ENCODE peak calls at places on chromosome 13, in five cellular contexts. One of them, this sample, is unnamed.

GRCh38 chr13:32134991-32135390 is 103.4 kb downstream of the FRY start:
- DNase-seq in uterus: no peak
- DNase-seq in A549: no peak
- DNase-seq in IMR-90: no peak
- DNase-seq in tibial artery: no peak
- DNase-seq in this sample: no peak

GRCh38 chr13:33678906-33679657 is 138.9 kb upstream of the RFC3 start:
- DNase-seq in uterus: peak
- DNase-seq in A549: peak
- DNase-seq in IMR-90: peak
- DNase-seq in tibial artery: no peak
- DNase-seq in this sample: no peak

GRCh38 chr13:32846556-32846955 is 169.7 kb upstream of the KL start:
- DNase-seq in uterus: no peak
- DNase-seq in A549: no peak
- DNase-seq in IMR-90: no peak
- DNase-seq in tibial artery: no peak
- DNase-seq in this sample: no peak

GRCh38 chr13:90272356-90272755 is 1075.1 kb upstream of the MIR17HG start:
- DNase-seq in uterus: no peak
- DNase-seq in A549: no peak
- DNase-seq in IMR-90: no peak
- DNase-seq in tibial artery: no peak
- DNase-seq in this sample: no peak

GRCh38 chr13:43693639-43694038 is 93.1 kb downstream of the ENOX1 start:
- DNase-seq in uterus: no peak
- DNase-seq in A549: no peak
- DNase-seq in IMR-90: no peak
- DNase-seq in tibial artery: no peak
- DNase-seq in this sample: no peak

GRCh38 chr13:25528266-25528665 is 156.5 kb downstream of the ATP8A2 start:
- DNase-seq in uterus: no peak
- DNase-seq in A549: no peak
- DNase-seq in IMR-90: no peak
- DNase-seq in tibial artery: no peak
- DNase-seq in this sample: no peak

GRCh38 chr13:109704771-109705628 is 81.4 kb downstream of the IRS2 start:
- DNase-seq in uterus: no peak
- DNase-seq in A549: peak
- DNase-seq in IMR-90: no peak
- DNase-seq in tibial artery: peak
- DNase-seq in this sample: no peak

GRCh38 chr13:34201050-34201913 is 383.3 kb downstream of the RFC3 start:
- DNase-seq in uterus: no peak
- DNase-seq in A549: peak
- DNase-seq in IMR-90: peak
- DNase-seq in tibial artery: no peak
- DNase-seq in this sample: no peak

GRCh38 chr13:43365042-43365344 is 341.6 kb downstream of the DNAJC15 start:
- DNase-seq in uterus: no peak
- DNase-seq in A549: no peak
- DNase-seq in IMR-90: no peak
- DNase-seq in tibial artery: no peak
- DNase-seq in this sample: no peak

DNA sequence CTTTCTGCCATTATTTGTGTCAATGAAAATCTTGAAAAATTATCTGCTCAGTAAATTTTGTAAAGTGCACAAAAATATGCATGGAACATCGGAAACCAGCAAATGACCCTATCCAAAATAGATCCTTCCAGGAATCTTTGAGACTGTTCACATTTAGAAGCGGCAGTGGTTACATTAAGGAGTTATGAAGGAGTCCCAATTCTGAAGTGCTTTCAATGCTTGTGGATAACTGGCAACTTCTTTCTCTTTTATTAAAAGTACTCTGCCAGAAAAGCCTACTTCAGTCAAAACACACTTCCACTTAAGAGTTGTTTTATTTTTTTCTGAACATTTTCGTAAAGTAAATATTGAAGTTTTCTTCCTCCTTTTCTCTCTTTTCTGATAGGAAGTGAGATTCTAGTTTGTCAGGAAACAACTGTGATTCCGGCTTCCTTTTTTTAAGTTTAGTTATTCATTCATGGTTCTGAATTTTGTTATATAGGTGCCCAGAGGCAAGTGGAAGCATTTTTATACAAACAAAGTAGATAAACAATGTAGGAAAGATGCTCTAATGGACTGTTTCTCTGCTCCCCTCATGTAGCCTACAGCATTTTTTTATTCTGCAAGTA is 83.5 kb downstream of the PCDH9 start:
- DNase-seq in uterus: no peak
- DNase-seq in A549: no peak
- DNase-seq in IMR-90: no peak
- DNase-seq in tibial artery: no peak
- DNase-seq in this sample: no peak
- H3K27ac ChIP-seq in uterus: no peak
- H3K27ac ChIP-seq in A549: peak
- H3K27ac ChIP-seq in IMR-90: no peak
- H3K27ac ChIP-seq in tibial artery: no peak
- H3K27ac ChIP-seq in this sample: peak

GRCh38 chr13:79937311-79938243 is 403.3 kb downstream of the SPRY2 start:
- DNase-seq in uterus: no peak
- DNase-seq in A549: no peak
- DNase-seq in IMR-90: no peak
- DNase-seq in tibial artery: no peak
- DNase-seq in this sample: peak

GRCh38 chr13:79935121-79935520 is 405.8 kb downstream of the SPRY2 start:
- DNase-seq in uterus: no peak
- DNase-seq in A549: no peak
- DNase-seq in IMR-90: peak
- DNase-seq in tibial artery: no peak
- DNase-seq in this sample: no peak

GRCh38 chr13:79932556-79932955 is 408.4 kb downstream of the SPRY2 start:
- DNase-seq in uterus: no peak
- DNase-seq in A549: no peak
- DNase-seq in IMR-90: no peak
- DNase-seq in tibial artery: no peak
- DNase-seq in this sample: no peak

GRCh38 chr13:79933389-79933788 is 407.5 kb downstream of the SPRY2 start:
- DNase-seq in uterus: no peak
- DNase-seq in A549: no peak
- DNase-seq in IMR-90: no peak
- DNase-seq in tibial artery: no peak
- DNase-seq in this sample: no peak

GRCh38 chr13:79936368-79937136 is 404.4 kb downstream of the SPRY2 start:
- DNase-seq in uterus: no peak
- DNase-seq in A549: peak
- DNase-seq in IMR-90: peak
- DNase-seq in tibial artery: peak
- DNase-seq in this sample: peak
- H3K27ac ChIP-seq in uterus: no peak
- H3K27ac ChIP-seq in A549: peak
- H3K27ac ChIP-seq in IMR-90: peak
- H3K27ac ChIP-seq in tibial artery: peak
- H3K27ac ChIP-seq in this sample: peak

DNA sequence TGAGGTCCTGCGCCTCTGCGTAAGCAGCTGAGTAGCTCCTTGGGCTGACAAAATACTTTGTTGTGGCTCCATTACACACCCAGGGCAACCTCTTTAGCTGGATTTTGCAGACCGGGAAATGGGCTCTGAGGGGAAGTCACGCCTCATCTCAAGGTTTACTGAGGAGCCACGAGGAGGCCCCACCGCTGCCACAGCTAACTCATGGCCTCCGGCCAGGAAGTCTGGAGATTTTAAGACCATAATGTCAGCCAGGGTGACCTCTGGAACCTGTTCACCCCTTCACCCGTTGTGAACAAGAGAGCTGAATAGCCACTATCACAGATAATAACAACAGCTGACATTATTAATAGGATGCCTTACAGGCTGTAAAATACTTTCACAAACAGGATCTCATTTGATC is 351.3 kb upstream of the TMTC4 start:
- DNase-seq in uterus: no peak
- DNase-seq in A549: no peak
- DNase-seq in IMR-90: no peak
- DNase-seq in tibial artery: no peak
- DNase-seq in this sample: no peak
- H3K27ac ChIP-seq in uterus: no peak
- H3K27ac ChIP-seq in A549: no peak
- H3K27ac ChIP-seq in IMR-90: no peak
- H3K27ac ChIP-seq in tibial artery: no peak
- H3K27ac ChIP-seq in this sample: no peak

GRCh38 chr13:36998624-36999041 is 507 bp downstream of the ALG5 start:
- DNase-seq in uterus: peak
- DNase-seq in A549: no peak
- DNase-seq in IMR-90: no peak
- DNase-seq in tibial artery: peak
- DNase-seq in this sample: no peak
- H3K27ac ChIP-seq in uterus: peak
- H3K27ac ChIP-seq in A549: peak
- H3K27ac ChIP-seq in IMR-90: peak
- H3K27ac ChIP-seq in tibial artery: peak
- H3K27ac ChIP-seq in this sample: peak

GRCh38 chr13:53001444-53001843 is 27.2 kb upstream of the OLFM4 start:
- DNase-seq in uterus: no peak
- DNase-seq in A549: no peak
- DNase-seq in IMR-90: no peak
- DNase-seq in tibial artery: no peak
- DNase-seq in this sample: no peak

GRCh38 chr13:52999093-52999696 is 29.4 kb upstream of the OLFM4 start:
- DNase-seq in uterus: no peak
- DNase-seq in A549: no peak
- DNase-seq in IMR-90: no peak
- DNase-seq in tibial artery: no peak
- DNase-seq in this sample: no peak

GRCh38 chr13:52998290-52998876 is 30.2 kb upstream of the OLFM4 start:
- DNase-seq in uterus: no peak
- DNase-seq in A549: no peak
- DNase-seq in IMR-90: no peak
- DNase-seq in tibial artery: no peak
- DNase-seq in this sample: no peak

GRCh38 chr13:53004605-53005004 is 24.0 kb upstream of the OLFM4 start:
- DNase-seq in uterus: no peak
- DNase-seq in A549: no peak
- DNase-seq in IMR-90: no peak
- DNase-seq in tibial artery: no peak
- DNase-seq in this sample: no peak

GRCh38 chr13:53001871-53002270 is 26.7 kb upstream of the OLFM4 start:
- DNase-seq in uterus: no peak
- DNase-seq in A549: no peak
- DNase-seq in IMR-90: no peak
- DNase-seq in tibial artery: no peak
- DNase-seq in this sample: no peak
- H3K27ac ChIP-seq in uterus: no peak
- H3K27ac ChIP-seq in A549: no peak
- H3K27ac ChIP-seq in IMR-90: no peak
- H3K27ac ChIP-seq in tibial artery: no peak
- H3K27ac ChIP-seq in this sample: no peak

GRCh38 chr13:51212808-51213728 is 9.1 kb upstream of the FAM124A start:
- DNase-seq in uterus: no peak
- DNase-seq in A549: no peak
- DNase-seq in IMR-90: no peak
- DNase-seq in tibial artery: no peak
- DNase-seq in this sample: no peak
- H3K27ac ChIP-seq in uterus: no peak
- H3K27ac ChIP-seq in A549: no peak
- H3K27ac ChIP-seq in IMR-90: no peak
- H3K27ac ChIP-seq in tibial artery: no peak
- H3K27ac ChIP-seq in this sample: no peak

GRCh38 chr13:105273665-105274222 is 1261.7 kb downstream of the EFNB2 start:
- DNase-seq in uterus: no peak
- DNase-seq in A549: no peak
- DNase-seq in IMR-90: no peak
- DNase-seq in tibial artery: no peak
- DNase-seq in this sample: no peak
- H3K27ac ChIP-seq in uterus: no peak
- H3K27ac ChIP-seq in A549: no peak
- H3K27ac ChIP-seq in IMR-90: no peak
- H3K27ac ChIP-seq in tibial artery: no peak
- H3K27ac ChIP-seq in this sample: no peak